ENCODE peak calls at places on chromosome X, in ten cellular contexts. O, B, S, C, R, X, I, E, Y and L are unnamed samples.

GRCh38 chrX:47898024-47898423 is 61.3 kb downstream of the ZNF81 start:
- DNase-seq in X (no peak), S (no peak), E (no peak), I (no peak), C (no peak), O (no peak), B (no peak), R (no peak), Y (no peak), L (no peak)

GRCh38 chrX:115988825-115989224 is 181.7 kb upstream of the AGTR2 start:
- DNase-seq in S (no peak), C (no peak), R (no peak), I (no peak), Y (no peak), B (no peak), E (no peak), X (no peak), O (no peak), L (no peak)

GRCh38 chrX:119885554-119886428 is 9.9 kb upstream of the AKAP14 start:
- DNase-seq in Y (peak), E (no peak), C (no peak), O (peak), B (no peak), R (no peak), X (no peak), I (no peak), S (no peak), L (no peak)

GRCh38 chrX:51614353-51614752 is 4.4 kb downstream of the CENPVL3 start:
- DNase-seq in E (no peak), C (no peak), S (no peak), X (no peak), I (peak), B (no peak), O (peak), R (peak), Y (peak), L (no peak)

GRCh38 chrX:41716217-41716616 is 7.8 kb upstream of the GPR82 start:
- DNase-seq in B (no peak), C (no peak), Y (no peak), R (no peak), X (no peak), S (no peak), I (no peak), E (no peak), O (no peak), L (no peak)

GRCh38 chrX:43510194-43510593 is 145.9 kb upstream of the MAOA start:
- DNase-seq in C (no peak), S (no peak), E (no peak), R (no peak), B (no peak), X (no peak), O (no peak), Y (no peak), I (no peak), L (no peak)

GRCh38 chrX:56995271-56995994 is at the start of gene SPIN3:
- DNase-seq in I (peak), E (peak), C (peak), O (no peak), S (peak), B (no peak), X (peak), R (peak), Y (peak), L (peak)

GRCh38 chrX:37545066-37545465 is 26.4 kb upstream of the LANCL3 start:
- DNase-seq in R (no peak), E (no peak), I (no peak), S (no peak), X (no peak), O (no peak), C (no peak), B (no peak), Y (no peak), L (no peak)

GRCh38 chrX:17923546-17923945 is 62.4 kb upstream of the RAI2 start:
- DNase-seq in Y (no peak), O (no peak), B (no peak), R (no peak), E (no peak), I (no peak), X (no peak), S (no peak), C (no peak), L (no peak)

GRCh38 chrX:125203379-125203736 is 116.3 kb upstream of the TEX13C start:
- DNase-seq in X (no peak), B (no peak), I (no peak), E (peak), R (no peak), Y (no peak), S (no peak), C (no peak), O (no peak), L (no peak)

GRCh38 chrX:119466970-119467369 is 1.3 kb upstream of the SLC25A5 start:
- DNase-seq in I (no peak), X (no peak), S (peak), O (no peak), R (no peak), E (no peak), C (no peak), Y (no peak), B (no peak), L (no peak)

GRCh38 chrX:136619889-136620505 is 28.0 kb upstream of the CD40LG start:
- DNase-seq in S (no peak), I (no peak), E (no peak), C (no peak), O (no peak), B (no peak), X (no peak), R (no peak), Y (peak), L (no peak)

GRCh38 chrX:110244951-110245480 is 72.9 kb downstream of the AMMECR1 start:
- DNase-seq in S (no peak), X (no peak), I (no peak), Y (no peak), C (no peak), R (no peak), E (no peak), O (no peak), B (no peak), L (no peak)

GRCh38 chrX:123450217-123450616 is 266.1 kb downstream of the GRIA3 start:
- DNase-seq in R (no peak), I (no peak), E (no peak), X (no peak), B (no peak), S (no peak), C (no peak), O (peak), Y (no peak), L (no peak)

GRCh38 chrX:39936886-39937770 is 160.6 kb downstream of the BCOR start:
- DNase-seq in Y (peak), X (no peak), C (no peak), I (no peak), R (no peak), S (no peak), B (no peak), E (no peak), O (no peak), L (no peak)

GRCh38 chrX:83416273-83416672 is 91.8 kb upstream of the POU3F4 start:
- DNase-seq in R (no peak), O (peak), B (no peak), E (no peak), X (no peak), C (no peak), S (no peak), Y (no peak), I (no peak), L (no peak)

GRCh38 chrX:39688576-39689373 is 409.0 kb downstream of the BCOR start:
- DNase-seq in I (no peak), R (no peak), S (peak), C (no peak), Y (no peak), X (peak), E (peak), O (no peak), B (no peak), L (peak)

GRCh38 chrX:87798039-87798438 is 280.4 kb downstream of the KLHL4 start:
- DNase-seq in Y (no peak), C (no peak), R (no peak), I (no peak), O (no peak), E (no peak), S (no peak), B (no peak), X (no peak), L (no peak)

GRCh38 chrX:48492293-48492910 is 16.4 kb upstream of the PORCN start:
- DNase-seq in S (no peak), C (no peak), X (no peak), Y (no peak), O (no peak), I (no peak), R (peak), B (no peak), E (no peak), L (no peak)

GRCh38 chrX:18883234-18883960 is 100.5 kb downstream of the PHKA2 start:
- DNase-seq in B (no peak), E (peak), Y (no peak), C (no peak), X (no peak), O (no peak), S (no peak), R (no peak), I (no peak), L (peak)

GRCh38 chrX:31199051-31199769 is 127.4 kb upstream of the FTHL17 start:
- DNase-seq in O (no peak), Y (no peak), S (peak), C (no peak), X (no peak), R (no peak), E (no peak), I (no peak), B (no peak), L (no peak)

GRCh38 chrX:1767026-1767425 is 152.2 kb downstream of the ASMT start:
- DNase-seq in O (no peak), E (no peak), B (no peak), S (no peak), I (no peak), Y (no peak), R (no peak), X (no peak), C (no peak), L (no peak)

GRCh38 chrX:16445166-16445752 is 204.7 kb upstream of the S100G start:
- DNase-seq in X (no peak), S (peak), I (peak), Y (peak), C (no peak), O (peak), E (no peak), B (no peak), R (peak), L (no peak)

GRCh38 chrX:2901367-2902036 is 27.6 kb downstream of the ARSD start:
- DNase-seq in S (no peak), I (no peak), R (no peak), B (no peak), O (no peak), C (no peak), E (no peak), Y (no peak), X (no peak), L (no peak)

GRCh38 chrX:9890541-9891200 is 76.5 kb upstream of the CLDN34 start:
- DNase-seq in B (no peak), Y (no peak), E (no peak), X (no peak), S (no peak), O (no peak), I (no peak), R (no peak), C (no peak), L (no peak)

GRCh38 chrX:155334486-155335316 is at the start of gene CLIC2:
- DNase-seq in E (no peak), C (no peak), X (no peak), R (peak), Y (no peak), B (no peak), O (no peak), I (peak), S (peak), L (peak)

GRCh38 chrX:139179592-139179991 is 350.9 kb upstream of the F9 start:
- DNase-seq in I (no peak), Y (no peak), O (no peak), C (no peak), E (no peak), S (no peak), R (no peak), X (no peak), B (no peak), L (no peak)

GRCh38 chrX:2183193-2183725 is 317.5 kb downstream of the DHRSX start:
- DNase-seq in O (no peak), R (peak), I (no peak), E (no peak), X (no peak), Y (no peak), C (no peak), B (no peak), S (no peak), L (no peak)

GRCh38 chrX:119503484-119503861 is 35.2 kb downstream of the SLC25A5 start:
- DNase-seq in C (peak), S (peak), O (no peak), Y (no peak), B (no peak), X (peak), E (no peak), I (peak), R (peak), L (peak)

GRCh38 chrX:66601522-66601921 is 37.4 kb downstream of the EDA2R start:
- DNase-seq in E (no peak), Y (no peak), X (no peak), R (no peak), B (no peak), I (no peak), C (no peak), S (no peak), O (peak), L (no peak)

GRCh38 chrX:151776113-151776790 is 41.7 kb downstream of the CNGA2 start:
- DNase-seq in O (no peak), I (no peak), R (no peak), E (no peak), B (no peak), X (peak), C (no peak), Y (no peak), S (no peak), L (no peak)

GRCh38 chrX:123468481-123468880 is 264.4 kb downstream of the THOC2 start:
- DNase-seq in X (no peak), E (no peak), B (no peak), O (no peak), R (no peak), C (no peak), S (no peak), Y (no peak), I (no peak), L (no peak)

GRCh38 chrX:134737061-134737460 is 78.8 kb upstream of the PLAC1 start:
- DNase-seq in E (peak), R (no peak), X (no peak), O (no peak), Y (no peak), I (peak), S (no peak), C (no peak), B (no peak), L (no peak)

GRCh38 chrX:116667760-116668159 is 205.0 kb upstream of the CT83 start:
- DNase-seq in I (no peak), O (no peak), E (peak), R (no peak), C (no peak), B (no peak), X (no peak), Y (no peak), S (no peak), L (no peak)

GRCh38 chrX:302975-303374 is 15.6 kb downstream of the GTPBP6 start:
- DNase-seq in O (no peak), C (no peak), B (no peak), X (no peak), E (no peak), S (no peak), Y (no peak), R (no peak), I (no peak), L (no peak)

GRCh38 chrX:48747415-48748026 is 14.0 kb upstream of the GLOD5 start:
- DNase-seq in I (no peak), X (no peak), S (no peak), R (no peak), B (no peak), C (no peak), O (no peak), E (no peak), Y (no peak), L (no peak)

GRCh38 chrX:78199851-78200250 is 60.4 kb upstream of the TAF9B start:
- DNase-seq in E (no peak), I (no peak), O (peak), B (no peak), Y (peak), X (no peak), S (no peak), R (peak), C (no peak), L (no peak)

DNA sequence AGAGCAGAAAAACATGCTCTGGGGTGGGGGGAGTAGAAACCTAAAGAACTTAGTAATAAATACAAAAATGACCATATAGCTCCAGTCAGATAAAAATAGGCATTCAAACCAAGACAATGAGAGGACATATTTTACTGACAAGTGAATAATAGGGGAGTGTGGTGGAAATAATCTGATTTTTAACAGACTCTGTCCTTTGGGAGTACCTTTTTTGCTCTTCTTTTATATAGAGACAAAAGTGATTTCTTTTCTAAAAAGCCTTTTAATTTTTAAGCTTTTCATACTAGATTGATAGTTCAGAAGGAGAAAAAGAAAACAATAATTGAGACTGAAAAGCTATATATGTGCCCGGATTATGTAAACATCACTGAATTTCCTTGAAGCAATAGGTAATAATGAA is 599.2 kb downstream of the RPA4 start:
- DNase-seq in E (no peak), Y (no peak), O (no peak), S (no peak), X (no peak), R (no peak), I (no peak), B (no peak), C (no peak), L (no peak)
- H3K27ac ChIP-seq in E (no peak), Y (no peak), O (no peak), S (no peak), X (no peak), R (no peak), I (no peak), B (no peak), C (no peak), L (no peak)

GRCh38 chrX:72274526-72274925 is 2.5 kb downstream of the RPS4X start:
- DNase-seq in B (no peak), O (no peak), S (no peak), Y (peak), I (peak), X (no peak), E (no peak), R (no peak), C (no peak), L (no peak)
- H3K4me3 ChIP-seq in B (no peak), O (peak), S (no peak), Y (no peak), I (peak), X (peak), E (peak), R (peak), C (no peak), L (no peak)

GRCh38 chrX:153493085-153493484 is 1.7 kb upstream of the BGN start:
- DNase-seq in X (no peak), I (no peak), O (no peak), S (no peak), E (no peak), B (no peak), R (no peak), C (no peak), Y (no peak), L (no peak)
- H3K27ac ChIP-seq in X (peak), I (no peak), O (no peak), S (no peak), E (no peak), B (peak), R (no peak), C (peak), Y (no peak), L (no peak)

DNA sequence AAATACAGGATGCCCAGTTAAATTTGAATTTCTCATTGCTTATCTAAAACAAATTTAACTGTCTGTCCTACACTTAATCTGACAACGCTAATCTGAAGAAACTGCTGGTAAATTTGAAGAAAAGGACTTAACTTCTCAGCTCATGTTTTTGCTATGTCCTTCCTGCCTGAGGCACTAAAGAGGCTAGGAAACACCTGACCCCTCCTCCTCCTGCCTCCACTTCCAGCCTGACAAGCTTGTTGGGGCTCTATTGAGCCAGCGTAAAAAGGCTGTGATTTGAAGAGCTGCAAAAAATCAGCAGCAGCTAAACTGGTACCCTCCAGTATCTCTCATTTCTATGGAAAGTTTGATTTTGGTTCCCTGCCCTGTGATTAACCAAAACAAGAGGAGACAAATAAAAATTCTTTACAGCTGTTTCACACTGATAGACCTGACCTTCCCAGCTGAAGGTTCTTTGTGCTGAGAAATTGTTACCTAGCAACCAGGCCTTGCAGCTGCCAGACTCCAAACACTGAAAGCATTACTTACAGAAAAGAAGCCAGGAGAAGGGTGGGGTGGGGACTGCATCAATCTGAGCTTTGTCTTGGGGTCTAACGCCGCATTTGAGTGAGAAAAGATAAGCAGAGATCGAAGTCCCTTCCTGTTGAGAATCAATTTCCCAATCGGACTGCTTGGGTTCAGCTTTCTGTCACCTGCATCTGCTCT is 34.9 kb downstream of the DCX start:
- DNase-seq in I (no peak), R (no peak), E (no peak), S (peak), O (no peak), C (no peak), Y (no peak), B (no peak), X (no peak), L (no peak)
- H3K4me3 ChIP-seq in I (no peak), R (no peak), E (no peak), S (no peak), O (no peak), C (no peak), Y (no peak), B (no peak), X (no peak), L (no peak)

GRCh38 chrX:55451990-55452824 is at the start of gene MAGEH1:
- DNase-seq in I (peak), R (peak), C (peak), S (peak), O (peak), B (peak), Y (peak), X (peak), E (peak), L (peak)
- H3K27ac ChIP-seq in I (peak), R (peak), C (peak), S (peak), O (peak), B (peak), Y (peak), X (peak), E (peak), L (peak)

DNA sequence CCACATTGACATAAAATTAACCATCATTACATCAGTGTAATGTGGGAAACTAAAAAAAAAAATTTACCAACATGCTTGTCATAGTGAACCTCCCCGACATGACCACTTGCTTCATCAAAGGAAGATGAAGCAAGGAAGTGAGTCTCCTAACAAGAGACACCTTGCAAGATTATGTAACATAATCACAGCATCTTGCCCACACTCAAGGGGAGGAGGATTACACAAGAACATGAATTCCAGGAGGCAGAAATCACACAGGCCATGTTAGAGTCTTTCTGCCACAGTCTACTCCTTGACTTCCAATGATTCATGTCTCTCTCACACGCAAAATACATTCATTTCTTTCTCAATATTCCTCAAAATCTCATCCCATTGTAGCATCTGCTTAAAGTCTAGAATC is 93.3 kb downstream of the AKAP4 start:
- DNase-seq in S (no peak), R (no peak), O (no peak), B (no peak), Y (no peak), E (no peak), C (no peak), I (no peak), X (no peak), L (no peak)
- H3K4me3 ChIP-seq in S (no peak), R (no peak), O (no peak), B (no peak), Y (no peak), E (no peak), C (no peak), I (no peak), X (no peak), L (no peak)

DNA sequence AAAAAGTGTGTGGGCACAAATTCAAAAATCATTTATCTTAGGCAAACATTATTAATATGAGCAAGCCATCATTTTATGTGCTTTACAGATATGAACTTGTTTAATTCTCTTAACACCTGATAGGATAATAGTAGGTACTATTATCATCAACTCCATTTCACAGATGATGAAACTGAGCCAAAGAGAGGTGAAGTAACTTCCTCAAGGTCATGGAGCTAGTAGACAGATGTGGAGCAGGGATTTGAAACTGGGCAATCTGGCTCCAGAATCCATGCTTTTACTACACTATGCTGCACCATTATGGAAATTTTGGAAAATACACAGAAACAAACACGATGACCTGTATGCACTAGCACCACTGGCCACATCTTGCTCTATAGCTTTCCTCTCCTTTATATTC is 1.0 kb upstream of the PIN4 start:
- DNase-seq in X (no peak), S (no peak), E (no peak), R (no peak), C (no peak), Y (no peak), O (peak), B (no peak), I (no peak), L (no peak)
- H3K27ac ChIP-seq in X (no peak), S (no peak), E (peak), R (no peak), C (peak), Y (peak), O (peak), B (peak), I (peak), L (no peak)